ENCODE peak calls at places on chromosomes 16 and 17, in nine cellular contexts. V, S, Q, J, P, Z, N, F and I are unnamed samples.

GRCh38 chr17:44191389-44191788 is 4.6 kb downstream of the TMUB2 start:
- DNase-seq in V (no peak), S (no peak), Q (no peak), J (no peak), P (no peak), Z (no peak), N (no peak), F (no peak), I (no peak)

GRCh38 chr17:34012709-34013375 is 242.2 kb upstream of the CCL2 start:
- DNase-seq in V (no peak), S (no peak), Q (no peak), J (no peak), P (peak; percentile 14), Z (no peak), N (no peak), F (no peak), I (no peak)

GRCh38 chr17:42547001-42547461 is 5.7 kb upstream of the HSD17B1 start:
- DNase-seq in V (no peak), S (no peak), Q (no peak), J (no peak), P (no peak), Z (no peak), N (no peak), F (no peak), I (no peak)

GRCh38 chr16:84292032-84292431 is 2.6 kb upstream of the WFDC1 start:
- DNase-seq in V (no peak), S (no peak), Q (no peak), J (no peak), P (no peak), Z (no peak), N (no peak), F (no peak), I (no peak)

GRCh38 chr17:56125830-56126819 is 27.1 kb upstream of the ANKFN1 start:
- DNase-seq in V (peak; percentile 74), S (no peak), Q (peak; percentile 11), J (peak; percentile 34), P (peak; percentile 68), Z (no peak), N (peak; percentile 11), F (peak; percentile 59), I (no peak)

GRCh38 chr17:58172369-58173071 is 5.7 kb downstream of the OR4D2 start:
- DNase-seq in V (peak; percentile 46), S (no peak), Q (peak; percentile 52), J (peak; percentile 15), P (peak; percentile 64), Z (peak; percentile 19), N (no peak), F (peak; percentile 21), I (no peak)

GRCh38 chr17:19513897-19514488 is 19.7 kb upstream of the SLC47A1 start:
- DNase-seq in V (peak; percentile 58), S (peak; percentile 52), Q (peak; percentile 40), J (peak; percentile 58), P (peak; percentile 79), Z (peak; percentile 73), N (peak; percentile 55), F (peak; percentile 85), I (peak; percentile 67)

GRCh38 chr16:29848420-29849297 is 14.4 kb downstream of the CDIPT start:
- DNase-seq in V (peak; percentile 46), S (peak; percentile 86), Q (peak; percentile 35), J (peak; percentile 85), P (peak; percentile 76), Z (peak; percentile 90), N (peak; percentile 53), F (peak; percentile 71), I (peak; percentile 66)

GRCh38 chr17:38605852-38606645 is at the start of gene SRCIN1:
- DNase-seq in V (no peak), S (peak; percentile 40), Q (no peak), J (peak; percentile 91), P (peak; percentile 86), Z (peak; percentile 69), N (peak; percentile 67), F (peak; percentile 84), I (no peak)

GRCh38 chr16:87628940-87629339 is 26.6 kb downstream of the JPH3 start:
- DNase-seq in V (peak; percentile 70), S (no peak), Q (peak; percentile 88), J (no peak), P (no peak), Z (no peak), N (no peak), F (peak; percentile 42), I (no peak)